ENCODE peak calls at places on chromosomes 12 and 14, in six cellular contexts. M is CD8-positive, alpha-beta T cell; Z is mucosa of descending colon; W is sigmoid colon; X is psoas muscle; S is ovary. K is an unnamed sample.

GRCh38 chr12:85951823-85952222 is 77.7 kb downstream of the NTS start:
- DNase-seq in M (no peak), Z (no peak), W (no peak), X (no peak), S (no peak), K (no peak)

GRCh38 chr14:82482345-82482744 is 948.7 kb upstream of the SEL1L start:
- DNase-seq in M (no peak), Z (no peak), W (no peak), X (no peak), S (no peak), K (no peak)

GRCh38 chr12:100484178-100484886 is 10.7 kb downstream of the NR1H4 start:
- DNase-seq in M (no peak), Z (no peak), W (no peak), X (no peak), S (no peak), K (no peak)

GRCh38 chr12:20367731-20368652 is at the start of gene PDE3A:
- DNase-seq in M (no peak), Z (peak; percentile 76), W (peak; percentile 90), X (peak; percentile 55), S (peak; percentile 64), K (peak; percentile 76)

GRCh38 chr12:46188170-46188569 is 80.7 kb downstream of the SLC38A1 start:
- DNase-seq in M (no peak), Z (no peak), W (no peak), X (no peak), S (no peak), K (no peak)

GRCh38 chr12:25236190-25236589 is 14.5 kb downstream of the KRAS start:
- DNase-seq in M (no peak), Z (no peak), W (no peak), X (no peak), S (no peak), K (no peak)

GRCh38 chr12:16606201-16606849 is 363 bp upstream of the LMO3 start:
- DNase-seq in M (no peak), Z (peak; percentile 14), W (peak; percentile 84), X (no peak), S (no peak), K (no peak)

GRCh38 chr12:583251-583869 is 79.9 kb downstream of the NINJ2 start:
- DNase-seq in M (no peak), Z (no peak), W (peak; percentile 59), X (peak; percentile 51), S (no peak), K (no peak)

GRCh38 chr12:50167026-50167742 is at the start of gene CERS5:
- DNase-seq in M (peak; percentile 96), Z (peak; percentile 98), W (peak; percentile 99), X (peak; percentile 99), S (peak; percentile 97), K (peak; percentile 99)

GRCh38 chr12:26940820-26941219 is 2.5 kb downstream of the FGFR1OP2 start:
- DNase-seq in M (peak; percentile 21), Z (no peak), W (no peak), X (no peak), S (no peak), K (no peak)

GRCh38 chr12:117134059-117134458 is 34.8 kb upstream of the TESC start:
- DNase-seq in M (peak; percentile 46), Z (no peak), W (no peak), X (no peak), S (no peak), K (no peak)

GRCh38 chr12:13386269-13387039 is 189.9 kb downstream of the EMP1 start:
- DNase-seq in M (no peak), Z (no peak), W (no peak), X (no peak), S (no peak), K (no peak)

GRCh38 chr12:13387074-13387473 is 190.5 kb downstream of the EMP1 start:
- DNase-seq in M (no peak), Z (peak; percentile 40), W (no peak), X (no peak), S (no peak), K (no peak)

GRCh38 chr12:13390921-13391320 is 194.4 kb downstream of the EMP1 start:
- DNase-seq in M (no peak), Z (no peak), W (no peak), X (no peak), S (no peak), K (no peak)

GRCh38 chr12:13390381-13390856 is 193.9 kb downstream of the EMP1 start:
- DNase-seq in M (no peak), Z (peak; percentile 98), W (peak; percentile 97), X (peak; percentile 87), S (peak; percentile 46), K (peak; percentile 95)
- H3K4me3 ChIP-seq in M (no peak overlapping the region), Z (no peak overlapping the region), W (no peak overlapping the region), X (no peak overlapping the region), S (no peak overlapping the region), K (no peak overlapping the region)

GRCh38 chr14:31541702-31542101 is 19.5 kb upstream of the NUBPL start:
- DNase-seq in M (no peak), Z (no peak), W (no peak), X (no peak), S (no peak), K (no peak)

GRCh38 chr14:31549817-31550216 is 11.4 kb upstream of the NUBPL start:
- DNase-seq in M (no peak), Z (no peak), W (no peak), X (no peak), S (no peak), K (no peak)

GRCh38 chr14:31545328-31545727 is 15.9 kb upstream of the NUBPL start:
- DNase-seq in M (no peak), Z (no peak), W (no peak), X (no peak), S (no peak), K (no peak)

GRCh38 chr14:31543969-31544799 is 17.0 kb upstream of the NUBPL start:
- DNase-seq in M (no peak), Z (no peak), W (no peak), X (no peak), S (no peak), K (no peak)
- TF ChIP-seq CTCF in M (no peak), Z (no peak), W (no peak), X (no peak), S (no peak), K (no peak)

GRCh38 chr14:63800651-63801385 is 52.0 kb upstream of the SYNE2 start:
- DNase-seq in M (no peak), Z (no peak), W (no peak), X (no peak), S (no peak), K (no peak)

GRCh38 chr14:63795532-63795931 is 57.3 kb upstream of the SYNE2 start:
- DNase-seq in M (no peak), Z (no peak), W (no peak), X (no peak), S (no peak), K (no peak)

DNA sequence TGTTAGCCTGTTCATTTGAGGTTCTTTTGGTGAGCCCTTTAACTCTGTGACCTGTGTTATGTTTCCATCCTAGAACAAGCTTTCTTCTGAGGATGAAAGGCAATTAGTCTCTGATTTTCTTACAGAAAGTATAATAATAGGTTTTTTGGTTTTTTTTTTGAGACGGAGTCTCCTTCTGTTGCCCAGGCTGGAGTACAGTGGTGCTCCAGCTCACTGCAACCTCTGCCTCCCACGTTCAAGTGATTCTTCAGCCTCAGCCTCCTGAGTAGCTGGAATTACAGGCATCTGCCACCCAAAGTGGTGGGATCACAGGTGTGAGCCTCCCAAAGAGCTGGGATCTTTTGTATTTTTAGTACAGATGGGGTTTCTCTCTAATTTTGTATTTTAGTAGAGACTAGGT is 52.7 kb upstream of the SYNE2 start:
- DNase-seq in M (no peak), Z (no peak), W (no peak), X (no peak), S (no peak), K (no peak)
- H3K4me3 ChIP-seq in M (no peak overlapping the region), Z (no peak overlapping the region), W (no peak overlapping the region), X (peak overlapping the region; percentile 21), S (peak overlapping the region; percentile 24), K (no peak overlapping the region)

GRCh38 chr14:23539867-23540469 is 11.6 kb downstream of the ZFHX2 start:
- DNase-seq in M (no peak), Z (no peak), W (no peak), X (no peak), S (no peak), K (no peak)
- TF ChIP-seq CTCF in M (no peak), Z (no peak), W (no peak), X (no peak), S (no peak), K (no peak)

GRCh38 chr12:74541074-74541473 is 3.4 kb downstream of the ATXN7L3B start:
- DNase-seq in M (no peak), Z (no peak), W (no peak), X (no peak), S (no peak), K (no peak)

GRCh38 chr12:74538491-74539258 is 1.0 kb downstream of the ATXN7L3B start:
- DNase-seq in M (peak; percentile 41), Z (peak; percentile 14), W (no peak), X (no peak), S (no peak), K (no peak)

GRCh38 chr12:74537707-74538385 is at the start of gene ATXN7L3B:
- DNase-seq in M (peak; percentile 96), Z (peak; percentile 93), W (peak; percentile 96), X (peak; percentile 94), S (peak; percentile 93), K (peak; percentile 95)

GRCh38 chr12:74539261-74539660 is 1.6 kb downstream of the ATXN7L3B start:
- DNase-seq in M (no peak), Z (no peak), W (no peak), X (no peak), S (no peak), K (no peak)

DNA sequence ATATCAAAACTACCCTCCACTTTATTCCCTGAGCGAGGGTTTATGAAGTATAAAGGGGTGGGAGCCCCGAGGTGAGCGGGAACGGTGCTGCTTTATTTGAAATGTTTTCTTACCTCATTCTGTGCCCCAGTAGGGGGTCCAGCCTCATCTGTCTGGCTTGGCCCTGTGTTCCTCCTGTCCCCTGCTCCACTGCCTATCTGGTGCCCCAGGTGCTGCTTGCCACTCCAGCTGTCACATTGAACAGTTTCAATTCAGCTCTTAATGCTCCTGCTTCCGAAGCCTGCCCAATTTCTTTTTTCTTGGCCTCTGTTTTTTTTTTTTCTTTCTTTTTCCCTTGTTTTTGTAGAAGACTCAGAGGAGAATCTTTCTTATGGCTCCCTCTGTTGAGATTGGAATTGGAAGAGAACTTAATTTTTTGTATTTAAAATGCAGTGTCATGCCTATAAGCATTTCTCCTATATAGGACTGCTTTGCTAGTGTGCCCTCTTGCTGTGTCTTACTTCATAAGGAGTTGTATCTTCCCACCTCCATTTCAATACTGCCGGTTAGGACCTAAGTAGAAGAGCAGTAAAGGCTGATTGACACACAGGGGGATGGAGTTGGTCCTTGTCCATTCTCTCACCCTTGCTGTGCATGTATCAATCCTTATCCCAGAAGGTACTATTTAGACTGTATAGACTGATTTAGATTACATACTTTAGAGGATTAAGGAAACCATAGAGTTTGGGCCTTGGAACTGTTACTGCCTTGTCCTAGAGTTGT is 2.3 kb downstream of the ATXN7L3B start:
- DNase-seq in M (no peak), Z (no peak), W (no peak), X (no peak), S (no peak), K (no peak)
- H3K4me3 ChIP-seq in M (peak overlapping the region; percentile 80), Z (no peak overlapping the region), W (peak overlapping the region; percentile 67), X (peak overlapping the region; percentile 83), S (peak overlapping the region; percentile 87), K (peak overlapping the region; percentile 69)

GRCh38 chr14:67173719-67174118 is 15.5 kb upstream of the GARIN2 start:
- DNase-seq in M (no peak), Z (no peak), W (no peak), X (no peak), S (no peak), K (no peak)
- TF ChIP-seq CTCF in M (no peak), Z (no peak), W (no peak), X (no peak), S (no peak), K (no peak)

K was measured in transverse colon.